ENCODE peak calls at places on chromosomes 2 and 18, in four cellular contexts. B is NB4; E is CD4-positive, alpha-beta T cell; I is astrocyte of the cerebellum. W is an unnamed sample.

GRCh38 chr2:148103946-148104345 is 83.1 kb downstream of the MBD5 start:
- DNase-seq in B (no peak), E (no peak), I (no peak), W (no peak)

GRCh38 chr2:130846233-130846632 is 9.5 kb downstream of the ARHGEF4 start:
- DNase-seq in B (no peak), E (no peak), I (no peak), W (no peak)

GRCh38 chr2:100068395-100068794 is 74.0 kb downstream of the AFF3 start:
- DNase-seq in B (no peak), E (no peak), I (no peak), W (no peak)

GRCh38 chr2:128196026-128196822 is 105.2 kb downstream of the UGGT1 start:
- DNase-seq in B (no peak), E (no peak), I (no peak), W (no peak)

GRCh38 chr2:144771348-144771747 is 251.4 kb upstream of the ZEB2 start:
- DNase-seq in B (no peak), E (no peak), I (no peak), W (no peak)

GRCh38 chr18:76457957-76458356 is 37.1 kb downstream of the ZNF516 start:
- DNase-seq in B (no peak), E (no peak), I (no peak), W (no peak)

GRCh38 chr18:46211816-46212215 is 107.6 kb downstream of the HAUS1 start:
- DNase-seq in B (no peak), E (no peak), I (no peak), W (no peak)

GRCh38 chr2:42493885-42494433 is at the start of gene KCNG3:
- DNase-seq in B (peak; percentile 81), E (peak; percentile 59), I (no peak), W (no peak)

GRCh38 chr2:2824588-2824987 is 493.5 kb upstream of the MYT1L start:
- DNase-seq in B (no peak), E (no peak), I (no peak), W (no peak)

GRCh38 chr18:41761329-41762028 is 193.6 kb upstream of the PIK3C3 start:
- DNase-seq in B (peak; percentile 23), E (no peak), I (peak; percentile 59), W (no peak)

GRCh38 chr2:73075477-73076373 is 4.2 kb upstream of the SFXN5 start:
- DNase-seq in B (no peak), E (no peak), I (no peak), W (no peak)

GRCh38 chr2:13035866-13036265 is 319.1 kb downstream of the TRIB2 start:
- DNase-seq in B (no peak), E (no peak), I (no peak), W (no peak)

GRCh38 chr2:183892315-183892941 is 705.9 kb upstream of the ZNF804A start:
- DNase-seq in B (no peak), E (no peak), I (no peak), W (no peak)

GRCh38 chr18:51614967-51615571 is 417.6 kb upstream of the MEX3C start:
- DNase-seq in B (no peak), E (no peak), I (peak; percentile 53), W (no peak)

GRCh38 chr18:37554399-37554787 is 11.2 kb downstream of the CELF4 start:
- DNase-seq in B (no peak), E (no peak), I (no peak), W (no peak)
- TF ChIP-seq CTCF in B (no peak), E (no peak), I (no peak), W (no peak)

GRCh38 chr2:98747888-98748287 is 17.0 kb upstream of the MGAT4A start:
- DNase-seq in B (no peak), E (no peak), I (no peak), W (no peak)
- TF ChIP-seq CTCF in B (no peak), E (no peak), I (no peak), W (no peak)

DNA sequence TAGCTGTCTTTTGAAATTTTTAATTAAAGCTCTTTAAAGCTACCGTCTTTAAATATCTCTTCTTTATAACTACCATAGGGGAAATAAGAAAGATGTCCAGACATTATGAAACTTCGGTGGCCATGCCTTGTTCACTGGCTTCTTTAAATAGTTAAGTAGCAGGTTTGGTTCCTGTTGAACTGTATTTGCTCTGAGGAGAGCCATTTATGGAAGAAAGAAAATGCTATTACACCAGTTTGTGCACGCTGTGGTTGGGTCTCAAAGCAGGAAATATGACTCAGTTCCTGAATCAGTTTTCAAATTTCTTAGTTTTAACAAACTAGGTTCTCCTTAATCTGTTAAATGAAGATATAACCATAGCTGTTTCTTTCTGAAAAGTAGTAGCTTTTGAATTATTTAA is 12.2 kb downstream of the ARPC2 start:
- DNase-seq in B (peak; percentile 94), E (peak; percentile 25), I (peak; percentile 54), W (peak; percentile 37)
- TF ChIP-seq CTCF in B (no peak), E (no peak), I (no peak), W (no peak)

GRCh38 chr2:189291460-189291859 is 111.9 kb upstream of the COL5A2 start:
- DNase-seq in B (no peak), E (no peak), I (no peak), W (no peak)

GRCh38 chr2:189285962-189286648 is 106.5 kb upstream of the COL5A2 start:
- DNase-seq in B (no peak), E (no peak), I (peak; percentile 81), W (peak; percentile 75)

GRCh38 chr2:189287363-189287762 is 107.8 kb upstream of the COL5A2 start:
- DNase-seq in B (no peak), E (no peak), I (no peak), W (no peak)

GRCh38 chr2:189285351-189285750 is 105.8 kb upstream of the COL5A2 start:
- DNase-seq in B (no peak), E (no peak), I (no peak), W (no peak)

DNA sequence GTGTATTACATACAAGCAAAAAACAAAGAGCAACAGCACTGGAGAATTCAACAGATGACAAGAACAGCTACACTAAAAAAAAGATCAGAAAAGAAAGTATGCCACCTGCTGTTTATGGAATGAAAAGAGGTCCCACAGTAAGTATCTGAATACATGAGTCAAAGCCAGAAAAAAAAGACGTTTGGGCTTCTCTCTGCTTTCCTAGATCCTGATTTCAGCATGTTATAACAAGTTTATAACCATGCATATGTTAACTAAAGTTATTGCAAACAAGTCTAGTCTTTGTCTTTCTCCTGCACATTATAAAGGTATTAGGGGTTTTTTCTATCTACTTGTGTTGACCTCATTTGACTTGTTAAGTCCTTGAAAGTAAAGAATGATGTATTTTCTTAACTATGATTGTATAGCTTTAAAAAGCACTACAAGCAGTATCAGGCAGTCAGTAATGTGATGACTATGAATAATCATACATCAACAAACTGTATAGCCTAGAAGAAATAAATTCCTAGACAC is 108.5 kb upstream of the COL5A2 start:
- DNase-seq in B (peak; percentile 39), E (no peak), I (peak; percentile 83), W (peak; percentile 65)
- TF ChIP-seq CTCF in B (peak; percentile 19), E (peak; percentile 46), I (peak; percentile 14), W (peak; percentile 56)